ENCODE peak calls at places on chromosomes 2 and 18, in seven cellular contexts. C is PC-3; E is anterior cingulate cortex; A is stimulated activated naive CD8-positive, alpha-beta T cell treated with anti-CD3 and anti-CD28 coated beads, Interleukin-15, amount 100 ng/mL, for 72 hours; G is iris pigment epithelial cell; Y is iPS-NIHi11; T is NCI-H526 treated with DMSO at 0.1 percent for 48 hours. X is an unnamed sample.

GRCh38 chr2:102764083-102764482 is 2.3 kb downstream of the TMEM182 start:
- DNase-seq in Y (no peak), T (no peak), E (no peak), A (no peak), G (peak; percentile 53), C (no peak), X (no peak)

GRCh38 chr2:106982350-106982749 is 96.4 kb upstream of the ST6GAL2 start:
- DNase-seq in C (peak; percentile 81), T (no peak), G (peak; percentile 86), E (no peak), Y (no peak), A (no peak), X (no peak)

GRCh38 chr2:199303814-199304213 is 153.9 kb downstream of the SATB2 start:
- DNase-seq in C (peak; percentile 95), A (no peak), G (peak; percentile 80), T (no peak), E (no peak), Y (no peak), X (no peak)

GRCh38 chr2:189391201-189391600 is 50.1 kb upstream of the WDR75 start:
- DNase-seq in C (peak; percentile 25), T (no peak), G (no peak), Y (no peak), A (no peak), E (no peak), X (no peak)

GRCh38 chr18:76519156-76519549 is 24.1 kb upstream of the ZNF516 start:
- DNase-seq in C (no peak), T (no peak), A (no peak), Y (no peak), G (peak; percentile 49), E (no peak), X (no peak)

GRCh38 chr2:47035615-47036488 is 119.3 kb downstream of the STPG4 start:
- DNase-seq in T (no peak), C (no peak), A (no peak), G (no peak), E (no peak), Y (no peak), X (no peak)

GRCh38 chr2:155223781-155224406 is 525.4 kb downstream of the KCNJ3 start:
- DNase-seq in G (peak; percentile 7), Y (peak; percentile 12), T (peak; percentile 56), C (peak; percentile 19), A (no peak), E (no peak), X (no peak)

GRCh38 chr2:158953926-158954763 is 14.3 kb upstream of the TANC1 start:
- DNase-seq in A (peak; percentile 16), E (no peak), Y (peak; percentile 46), G (peak; percentile 87), T (no peak), C (peak; percentile 88), X (no peak)

GRCh38 chr2:234955091-234955511 is 3.3 kb downstream of the SH3BP4 start:
- DNase-seq in Y (no peak), C (no peak), G (no peak), A (no peak), E (no peak), T (no peak), X (no peak)

X was measured in GM18507.